ENCODE peak calls at places on chromosomes 2 and 18, in seven cellular contexts. F is kidney, A is neuronal stem cell, Z is brain microvascular endothelial cell, V is left ventricle myocardium inferior, N is breast epithelium, M is HCT116. J is an unnamed sample.
A peak's percentile ranks its signal among the peaks of the same experiment; 100 is the strongest.

GRCh38 chr2:73141896-73142295 is 29.1 kb upstream of the RAB11FIP5 start:
- DNase-seq in F (no peak), A (no peak), Z (no peak), V (no peak), N (no peak), M (no peak), J (no peak)

GRCh38 chr2:75309596-75310290 is 110.4 kb upstream of the TACR1 start:
- DNase-seq in F (no peak), A (no peak), Z (no peak), V (no peak), N (no peak), M (no peak), J (no peak)

GRCh38 chr2:218383892-218384519 is 1.9 kb downstream of the SLC11A1 start:
- DNase-seq in F (no peak), A (no peak), Z (no peak), V (no peak), N (no peak), M (no peak), J (no peak)

GRCh38 chr2:201890447-201890846 is 84.1 kb downstream of the CDK15 start:
- DNase-seq in F (no peak), A (no peak), Z (no peak), V (no peak), N (no peak), M (no peak), J (no peak)

GRCh38 chr18:59085797-59086196 is 53.9 kb upstream of the SEC11C start:
- DNase-seq in F (no peak), A (no peak), Z (peak; percentile 18), V (no peak), N (no peak), M (no peak), J (no peak)

GRCh38 chr2:219000569-219000960 is 7.3 kb upstream of the CRYBA2 start:
- DNase-seq in F (no peak), A (no peak), Z (no peak), V (no peak), N (no peak), M (no peak), J (no peak)

GRCh38 chr2:156522824-156523440 is 86.8 kb downstream of the GPD2 start:
- DNase-seq in F (no peak), A (no peak), Z (no peak), V (no peak), N (no peak), M (no peak), J (no peak)

GRCh38 chr18:10318686-10318960 is 135.8 kb upstream of the APCDD1 start:
- DNase-seq in F (no peak), A (no peak), Z (no peak), V (no peak), N (no peak), M (no peak), J (no peak)

GRCh38 chr2:100352511-100352910 is 30.2 kb upstream of the LONRF2 start:
- DNase-seq in F (no peak), A (no peak), Z (no peak), V (no peak), N (no peak), M (no peak), J (no peak)

GRCh38 chr18:55506074-55506473 is 81.9 kb downstream of the TCF4 start:
- DNase-seq in F (no peak), A (no peak), Z (no peak), V (no peak), N (no peak), M (no peak), J (no peak)

GRCh38 chr2:1707771-1708351 is 36.5 kb downstream of the PXDN start:
- DNase-seq in F (peak; percentile 79), A (peak; percentile 61), Z (peak; percentile 57), V (peak; percentile 85), N (peak; percentile 75), M (no peak), J (no peak)

GRCh38 chr2:219509780-219510511 is 4.3 kb upstream of the ASIC4 start:
- DNase-seq in F (peak; percentile 82), A (no peak), Z (peak; percentile 33), V (peak; percentile 51), N (no peak), M (no peak), J (peak; percentile 39)

GRCh38 chr18:50410894-50411293 is 36.0 kb downstream of the SKA1 start:
- DNase-seq in F (no peak), A (no peak), Z (peak; percentile 26), V (no peak), N (no peak), M (no peak), J (no peak)

GRCh38 chr18:50869150-50869549 is 9.8 kb upstream of the ME2 start:
- DNase-seq in F (no peak), A (no peak), Z (no peak), V (no peak), N (no peak), M (no peak), J (no peak)

GRCh38 chr2:223404616-223405015 is 197.5 kb downstream of the SCG2 start:
- DNase-seq in F (no peak), A (no peak), Z (no peak), V (no peak), N (no peak), M (no peak), J (no peak)

GRCh38 chr2:195543063-195543462 is 114.0 kb upstream of the SLC39A10 start:
- DNase-seq in F (no peak), A (no peak), Z (no peak), V (no peak), N (no peak), M (no peak), J (no peak)

GRCh38 chr2:6770006-6770405 is 95.7 kb downstream of the CMPK2 start:
- DNase-seq in F (no peak), A (no peak), Z (no peak), V (no peak), N (no peak), M (no peak), J (no peak)

GRCh38 chr2:85673736-85674375 is 5.9 kb upstream of the SFTPB start:
- DNase-seq in F (no peak), A (no peak), Z (no peak), V (no peak), N (no peak), M (no peak), J (no peak)

GRCh38 chr2:238202326-238203103 is 980 bp downstream of the ILKAP start:
- DNase-seq in F (no peak), A (no peak), Z (peak; percentile 2), V (no peak), N (no peak), M (no peak), J (no peak)

GRCh38 chr2:197306691-197307030 is 3.9 kb downstream of the ANKRD44 start:
- DNase-seq in F (no peak), A (no peak), Z (no peak), V (peak; percentile 27), N (peak; percentile 65), M (no peak), J (peak; percentile 38)

DNA sequence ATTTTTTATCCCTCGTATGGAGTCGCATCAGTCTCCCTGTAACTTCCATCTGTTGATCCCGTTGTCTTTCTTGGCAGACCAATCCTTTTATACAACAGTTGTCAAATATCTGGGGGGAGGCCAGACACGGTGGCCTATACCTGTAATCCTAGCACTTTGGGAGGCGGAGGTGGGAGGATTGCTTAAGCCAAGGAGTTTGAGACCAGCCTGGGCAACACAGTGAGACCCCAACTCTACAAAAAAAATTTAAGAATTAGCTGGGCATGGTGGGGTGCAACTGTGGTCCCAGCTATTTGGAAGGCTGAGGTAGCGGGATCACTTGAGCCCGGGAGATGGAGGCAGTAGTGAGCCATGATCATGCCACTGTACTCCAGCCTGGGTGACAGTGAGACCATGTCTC is 2.0 kb downstream of the XRCC5 start:
- DNase-seq in F (no peak), A (no peak), Z (no peak), V (no peak), N (no peak), M (no peak), J (no peak)
- H3K4me3 ChIP-seq in F (no peak overlapping the region), A (no peak overlapping the region), Z (no peak overlapping the region), V (no peak overlapping the region), N (no peak overlapping the region), M (no peak overlapping the region), J (no peak overlapping the region)

GRCh38 chr2:16075045-16076012 is 135.0 kb downstream of the MYCN start:
- DNase-seq in F (no peak), A (no peak), Z (no peak), V (no peak), N (no peak), M (no peak), J (no peak)
- H3K4me3 ChIP-seq in F (no peak overlapping the region), A (no peak overlapping the region), Z (no peak overlapping the region), V (no peak overlapping the region), N (no peak overlapping the region), M (no peak overlapping the region), J (no peak overlapping the region)

GRCh38 chr18:23460285-23461273 is 7.5 kb downstream of the RIOK3 start:
- DNase-seq in F (no peak), A (no peak), Z (no peak), V (no peak), N (no peak), M (no peak), J (no peak)

GRCh38 chr18:23456835-23457234 is 3.7 kb downstream of the RIOK3 start:
- DNase-seq in F (no peak), A (no peak), Z (no peak), V (no peak), N (no peak), M (no peak), J (no peak)

GRCh38 chr18:23459530-23459921 is 6.4 kb downstream of the RIOK3 start:
- DNase-seq in F (no peak), A (no peak), Z (no peak), V (no peak), N (no peak), M (no peak), J (no peak)

GRCh38 chr18:23462876-23463275 is 9.8 kb downstream of the RIOK3 start:
- DNase-seq in F (no peak), A (no peak), Z (no peak), V (no peak), N (no peak), M (no peak), J (no peak)

GRCh38 chr18:23458830-23459529 is 5.9 kb downstream of the RIOK3 start:
- DNase-seq in F (no peak), A (no peak), Z (no peak), V (no peak), N (no peak), M (no peak), J (no peak)
- H3K4me3 ChIP-seq in F (peak overlapping the region; percentile 42), A (no peak overlapping the region), Z (no peak overlapping the region), V (no peak overlapping the region), N (no peak overlapping the region), M (no peak overlapping the region), J (peak overlapping the region; percentile 1)

GRCh38 chr18:77366725-77367641 is 117.3 kb downstream of the GALR1 start:
- DNase-seq in F (no peak), A (no peak), Z (peak; percentile 76), V (no peak), N (no peak), M (no peak), J (no peak)
- H3K4me3 ChIP-seq in F (peak overlapping the region; percentile 68), A (no peak overlapping the region), Z (no peak overlapping the region), V (peak overlapping the region; percentile 38), N (peak overlapping the region; percentile 46), M (no peak overlapping the region), J (no peak overlapping the region)

DNA sequence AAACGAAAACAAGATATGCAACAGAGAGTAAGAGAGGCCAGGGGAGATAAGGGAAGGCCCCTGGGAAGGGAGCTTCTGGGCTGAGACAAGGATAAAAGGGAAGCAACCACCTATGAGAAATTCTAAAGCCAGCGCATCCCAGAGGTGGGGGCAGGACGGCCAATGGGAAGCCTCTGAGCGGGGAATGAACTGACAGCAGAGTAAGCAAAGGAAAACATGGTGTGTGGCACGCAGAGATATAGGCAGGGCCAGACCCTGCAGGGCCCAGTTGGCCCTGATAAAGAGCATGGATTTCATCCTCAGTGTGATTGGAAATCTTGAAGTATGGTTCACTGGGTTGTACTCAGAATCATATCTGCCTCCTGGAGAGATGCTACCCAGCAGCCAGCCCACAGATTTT is 78.7 kb downstream of the IRS1 start:
- DNase-seq in F (no peak), A (no peak), Z (no peak), V (no peak), N (no peak), M (no peak), J (no peak)
- H3K4me3 ChIP-seq in F (no peak overlapping the region), A (no peak overlapping the region), Z (no peak overlapping the region), V (no peak overlapping the region), N (no peak overlapping the region), M (no peak overlapping the region), J (no peak overlapping the region)